ENCODE peak calls at places on chromosomes 4 and X, in nine cellular contexts. One of them, this sample, is unnamed.
A peak's percentile ranks its signal among the peaks of the same experiment; 100 is the strongest.

GRCh38 chr4:118224239-118224829 is 128.5 kb downstream of the PRSS12 start:
- DNase-seq in ureter: no peak
- DNase-seq in cortex of kidney: no peak
- DNase-seq in spleen: no peak
- DNase-seq in caudate nucleus: no peak
- DNase-seq in iris pigment epithelial cell: peak; percentile 70
- DNase-seq in esophagus muscularis mucosa: no peak
- DNase-seq in left ventricle myocardium inferior: no peak
- DNase-seq in activated CD4-positive, alpha-beta T cell treated with anti-CD3 and anti-CD28 coated beads, Interleukin-2, amount 10 ng/mL, durations not matched to agents 7 days and 5 days: peak; percentile 6
- DNase-seq in this sample: peak; percentile 62

GRCh38 chrX:44904542-44905115 is 31.6 kb downstream of the KDM6A start:
- DNase-seq in ureter: no peak
- DNase-seq in spleen: no peak
- DNase-seq in cortex of kidney: no peak
- DNase-seq in iris pigment epithelial cell: no peak
- DNase-seq in activated CD4-positive, alpha-beta T cell treated with anti-CD3 and anti-CD28 coated beads, Interleukin-2, amount 10 ng/mL, durations not matched to agents 7 days and 5 days: no peak
- DNase-seq in esophagus muscularis mucosa: no peak
- DNase-seq in caudate nucleus: no peak
- DNase-seq in left ventricle myocardium inferior: no peak
- DNase-seq in this sample: peak; percentile 40

GRCh38 chr4:143711543-143712159 is 11.2 kb upstream of the FREM3 start:
- DNase-seq in left ventricle myocardium inferior: no peak
- DNase-seq in activated CD4-positive, alpha-beta T cell treated with anti-CD3 and anti-CD28 coated beads, Interleukin-2, amount 10 ng/mL, durations not matched to agents 7 days and 5 days: no peak
- DNase-seq in caudate nucleus: no peak
- DNase-seq in cortex of kidney: no peak
- DNase-seq in spleen: no peak
- DNase-seq in ureter: no peak
- DNase-seq in esophagus muscularis mucosa: no peak
- DNase-seq in iris pigment epithelial cell: no peak
- DNase-seq in this sample: no peak

GRCh38 chr4:164169591-164169990 is 584.3 kb upstream of the SMIM31 start:
- DNase-seq in iris pigment epithelial cell: peak; percentile 67
- DNase-seq in esophagus muscularis mucosa: no peak
- DNase-seq in left ventricle myocardium inferior: no peak
- DNase-seq in activated CD4-positive, alpha-beta T cell treated with anti-CD3 and anti-CD28 coated beads, Interleukin-2, amount 10 ng/mL, durations not matched to agents 7 days and 5 days: no peak
- DNase-seq in cortex of kidney: no peak
- DNase-seq in spleen: no peak
- DNase-seq in caudate nucleus: no peak
- DNase-seq in ureter: no peak
- DNase-seq in this sample: peak; percentile 27

GRCh38 chr4:141339966-141340365 is 119.3 kb downstream of the ZNF330 start:
- DNase-seq in spleen: no peak
- DNase-seq in iris pigment epithelial cell: peak; percentile 30
- DNase-seq in esophagus muscularis mucosa: no peak
- DNase-seq in activated CD4-positive, alpha-beta T cell treated with anti-CD3 and anti-CD28 coated beads, Interleukin-2, amount 10 ng/mL, durations not matched to agents 7 days and 5 days: no peak
- DNase-seq in cortex of kidney: no peak
- DNase-seq in left ventricle myocardium inferior: no peak
- DNase-seq in caudate nucleus: no peak
- DNase-seq in ureter: no peak
- DNase-seq in this sample: peak; percentile 24

GRCh38 chr4:121252224-121252806 is 88.2 kb upstream of the TNIP3 start:
- DNase-seq in activated CD4-positive, alpha-beta T cell treated with anti-CD3 and anti-CD28 coated beads, Interleukin-2, amount 10 ng/mL, durations not matched to agents 7 days and 5 days: peak; percentile 60
- DNase-seq in iris pigment epithelial cell: peak; percentile 74
- DNase-seq in spleen: peak; percentile 79
- DNase-seq in esophagus muscularis mucosa: peak; percentile 88
- DNase-seq in cortex of kidney: no peak
- DNase-seq in caudate nucleus: peak; percentile 29
- DNase-seq in ureter: peak; percentile 64
- DNase-seq in left ventricle myocardium inferior: peak; percentile 32
- DNase-seq in this sample: peak; percentile 82

GRCh38 chr4:36163198-36163597 is 81.1 kb downstream of the ARAP2 start:
- DNase-seq in caudate nucleus: no peak
- DNase-seq in iris pigment epithelial cell: no peak
- DNase-seq in spleen: no peak
- DNase-seq in cortex of kidney: no peak
- DNase-seq in activated CD4-positive, alpha-beta T cell treated with anti-CD3 and anti-CD28 coated beads, Interleukin-2, amount 10 ng/mL, durations not matched to agents 7 days and 5 days: no peak
- DNase-seq in left ventricle myocardium inferior: no peak
- DNase-seq in esophagus muscularis mucosa: no peak
- DNase-seq in ureter: no peak
- DNase-seq in this sample: no peak

GRCh38 chr4:181971973-181972372 is 271.2 kb upstream of the TENM3 start:
- DNase-seq in iris pigment epithelial cell: no peak
- DNase-seq in spleen: no peak
- DNase-seq in ureter: no peak
- DNase-seq in activated CD4-positive, alpha-beta T cell treated with anti-CD3 and anti-CD28 coated beads, Interleukin-2, amount 10 ng/mL, durations not matched to agents 7 days and 5 days: no peak
- DNase-seq in cortex of kidney: no peak
- DNase-seq in caudate nucleus: no peak
- DNase-seq in esophagus muscularis mucosa: no peak
- DNase-seq in left ventricle myocardium inferior: peak; percentile 22
- DNase-seq in this sample: no peak

GRCh38 chrX:7263961-7264360 is 116.0 kb upstream of the PUDP start:
- DNase-seq in caudate nucleus: no peak
- DNase-seq in cortex of kidney: no peak
- DNase-seq in spleen: no peak
- DNase-seq in activated CD4-positive, alpha-beta T cell treated with anti-CD3 and anti-CD28 coated beads, Interleukin-2, amount 10 ng/mL, durations not matched to agents 7 days and 5 days: no peak
- DNase-seq in esophagus muscularis mucosa: no peak
- DNase-seq in iris pigment epithelial cell: peak; percentile 22
- DNase-seq in ureter: no peak
- DNase-seq in left ventricle myocardium inferior: no peak
- DNase-seq in this sample: peak; percentile 36

GRCh38 chr4:38160487-38161207 is 200.4 kb downstream of the PTTG2 start:
- DNase-seq in left ventricle myocardium inferior: no peak
- DNase-seq in iris pigment epithelial cell: peak; percentile 99
- DNase-seq in caudate nucleus: no peak
- DNase-seq in activated CD4-positive, alpha-beta T cell treated with anti-CD3 and anti-CD28 coated beads, Interleukin-2, amount 10 ng/mL, durations not matched to agents 7 days and 5 days: peak; percentile 78
- DNase-seq in cortex of kidney: no peak
- DNase-seq in esophagus muscularis mucosa: no peak
- DNase-seq in spleen: no peak
- DNase-seq in ureter: peak; percentile 70
- DNase-seq in this sample: peak; percentile 73

GRCh38 chr4:109302366-109303140 is at the start of gene COL25A1:
- DNase-seq in activated CD4-positive, alpha-beta T cell treated with anti-CD3 and anti-CD28 coated beads, Interleukin-2, amount 10 ng/mL, durations not matched to agents 7 days and 5 days: peak; percentile 26
- DNase-seq in ureter: peak; percentile 43
- DNase-seq in left ventricle myocardium inferior: peak; percentile 51
- DNase-seq in cortex of kidney: no peak
- DNase-seq in spleen: peak; percentile 71
- DNase-seq in iris pigment epithelial cell: peak; percentile 26
- DNase-seq in caudate nucleus: peak; percentile 52
- DNase-seq in esophagus muscularis mucosa: no peak
- DNase-seq in this sample: peak; percentile 75

GRCh38 chrX:3651272-3651671 is 62.2 kb downstream of the PRKX start:
- DNase-seq in spleen: no peak
- DNase-seq in cortex of kidney: no peak
- DNase-seq in left ventricle myocardium inferior: no peak
- DNase-seq in caudate nucleus: no peak
- DNase-seq in activated CD4-positive, alpha-beta T cell treated with anti-CD3 and anti-CD28 coated beads, Interleukin-2, amount 10 ng/mL, durations not matched to agents 7 days and 5 days: peak; percentile 7
- DNase-seq in iris pigment epithelial cell: peak; percentile 43
- DNase-seq in ureter: no peak
- DNase-seq in esophagus muscularis mucosa: no peak
- DNase-seq in this sample: peak; percentile 48

GRCh38 chr4:47287735-47288134 is 175.8 kb downstream of the COMMD8 start:
- DNase-seq in cortex of kidney: no peak
- DNase-seq in left ventricle myocardium inferior: no peak
- DNase-seq in activated CD4-positive, alpha-beta T cell treated with anti-CD3 and anti-CD28 coated beads, Interleukin-2, amount 10 ng/mL, durations not matched to agents 7 days and 5 days: no peak
- DNase-seq in caudate nucleus: no peak
- DNase-seq in ureter: no peak
- DNase-seq in iris pigment epithelial cell: peak; percentile 78
- DNase-seq in spleen: no peak
- DNase-seq in esophagus muscularis mucosa: no peak
- DNase-seq in this sample: peak; percentile 77

GRCh38 chrX:104013606-104014005 is at the start of gene H2BW1:
- DNase-seq in esophagus muscularis mucosa: no peak
- DNase-seq in caudate nucleus: no peak
- DNase-seq in spleen: no peak
- DNase-seq in activated CD4-positive, alpha-beta T cell treated with anti-CD3 and anti-CD28 coated beads, Interleukin-2, amount 10 ng/mL, durations not matched to agents 7 days and 5 days: no peak
- DNase-seq in left ventricle myocardium inferior: no peak
- DNase-seq in cortex of kidney: no peak
- DNase-seq in ureter: no peak
- DNase-seq in iris pigment epithelial cell: no peak
- DNase-seq in this sample: no peak

GRCh38 chrX:13432776-13433605 is 113.1 kb upstream of the ATXN3L start:
- DNase-seq in iris pigment epithelial cell: peak; percentile 45
- DNase-seq in esophagus muscularis mucosa: no peak
- DNase-seq in spleen: no peak
- DNase-seq in caudate nucleus: no peak
- DNase-seq in left ventricle myocardium inferior: no peak
- DNase-seq in cortex of kidney: no peak
- DNase-seq in activated CD4-positive, alpha-beta T cell treated with anti-CD3 and anti-CD28 coated beads, Interleukin-2, amount 10 ng/mL, durations not matched to agents 7 days and 5 days: no peak
- DNase-seq in ureter: no peak
- DNase-seq in this sample: peak; percentile 61

GRCh38 chrX:140440891-140441290 is 64.0 kb downstream of the SOX3 start:
- DNase-seq in ureter: no peak
- DNase-seq in spleen: no peak
- DNase-seq in activated CD4-positive, alpha-beta T cell treated with anti-CD3 and anti-CD28 coated beads, Interleukin-2, amount 10 ng/mL, durations not matched to agents 7 days and 5 days: no peak
- DNase-seq in caudate nucleus: no peak
- DNase-seq in cortex of kidney: no peak
- DNase-seq in left ventricle myocardium inferior: no peak
- DNase-seq in iris pigment epithelial cell: no peak
- DNase-seq in esophagus muscularis mucosa: no peak
- DNase-seq in this sample: peak; percentile 56

GRCh38 chr4:93759506-93759905 is 69.0 kb upstream of the ATOH1 start:
- DNase-seq in left ventricle myocardium inferior: no peak
- DNase-seq in ureter: no peak
- DNase-seq in esophagus muscularis mucosa: no peak
- DNase-seq in cortex of kidney: no peak
- DNase-seq in caudate nucleus: no peak
- DNase-seq in iris pigment epithelial cell: no peak
- DNase-seq in spleen: no peak
- DNase-seq in activated CD4-positive, alpha-beta T cell treated with anti-CD3 and anti-CD28 coated beads, Interleukin-2, amount 10 ng/mL, durations not matched to agents 7 days and 5 days: no peak
- DNase-seq in this sample: no peak

GRCh38 chr4:47381172-47381571 is 82.3 kb downstream of the COMMD8 start:
- DNase-seq in left ventricle myocardium inferior: no peak
- DNase-seq in iris pigment epithelial cell: no peak
- DNase-seq in cortex of kidney: no peak
- DNase-seq in activated CD4-positive, alpha-beta T cell treated with anti-CD3 and anti-CD28 coated beads, Interleukin-2, amount 10 ng/mL, durations not matched to agents 7 days and 5 days: no peak
- DNase-seq in esophagus muscularis mucosa: no peak
- DNase-seq in ureter: no peak
- DNase-seq in spleen: no peak
- DNase-seq in caudate nucleus: no peak
- DNase-seq in this sample: no peak

GRCh38 chr4:156676116-156676851 is 295.3 kb downstream of the PDGFC start:
- DNase-seq in cortex of kidney: no peak
- DNase-seq in iris pigment epithelial cell: no peak
- DNase-seq in activated CD4-positive, alpha-beta T cell treated with anti-CD3 and anti-CD28 coated beads, Interleukin-2, amount 10 ng/mL, durations not matched to agents 7 days and 5 days: no peak
- DNase-seq in ureter: no peak
- DNase-seq in esophagus muscularis mucosa: no peak
- DNase-seq in spleen: no peak
- DNase-seq in caudate nucleus: no peak
- DNase-seq in left ventricle myocardium inferior: no peak
- DNase-seq in this sample: no peak

GRCh38 chr4:86640469-86640868 is 46.4 kb downstream of the PTPN13 start:
- DNase-seq in esophagus muscularis mucosa: no peak
- DNase-seq in caudate nucleus: no peak
- DNase-seq in cortex of kidney: no peak
- DNase-seq in iris pigment epithelial cell: peak; percentile 44
- DNase-seq in spleen: no peak
- DNase-seq in ureter: no peak
- DNase-seq in activated CD4-positive, alpha-beta T cell treated with anti-CD3 and anti-CD28 coated beads, Interleukin-2, amount 10 ng/mL, durations not matched to agents 7 days and 5 days: no peak
- DNase-seq in left ventricle myocardium inferior: no peak
- DNase-seq in this sample: no peak

GRCh38 chr4:8044699-8045098 is 105.0 kb upstream of the AFAP1 start:
- DNase-seq in esophagus muscularis mucosa: no peak
- DNase-seq in activated CD4-positive, alpha-beta T cell treated with anti-CD3 and anti-CD28 coated beads, Interleukin-2, amount 10 ng/mL, durations not matched to agents 7 days and 5 days: no peak
- DNase-seq in left ventricle myocardium inferior: no peak
- DNase-seq in caudate nucleus: no peak
- DNase-seq in iris pigment epithelial cell: no peak
- DNase-seq in spleen: no peak
- DNase-seq in ureter: no peak
- DNase-seq in cortex of kidney: no peak
- DNase-seq in this sample: no peak

GRCh38 chr4:126850286-126850685 is 782.5 kb upstream of the INTU start:
- DNase-seq in ureter: no peak
- DNase-seq in spleen: no peak
- DNase-seq in cortex of kidney: no peak
- DNase-seq in caudate nucleus: no peak
- DNase-seq in left ventricle myocardium inferior: no peak
- DNase-seq in iris pigment epithelial cell: peak; percentile 96
- DNase-seq in esophagus muscularis mucosa: no peak
- DNase-seq in activated CD4-positive, alpha-beta T cell treated with anti-CD3 and anti-CD28 coated beads, Interleukin-2, amount 10 ng/mL, durations not matched to agents 7 days and 5 days: no peak
- DNase-seq in this sample: peak; percentile 92

GRCh38 chrX:71996138-71996537 is 85.5 kb downstream of the NHSL2 start:
- DNase-seq in caudate nucleus: no peak
- DNase-seq in iris pigment epithelial cell: no peak
- DNase-seq in ureter: no peak
- DNase-seq in cortex of kidney: no peak
- DNase-seq in spleen: no peak
- DNase-seq in esophagus muscularis mucosa: no peak
- DNase-seq in left ventricle myocardium inferior: no peak
- DNase-seq in activated CD4-positive, alpha-beta T cell treated with anti-CD3 and anti-CD28 coated beads, Interleukin-2, amount 10 ng/mL, durations not matched to agents 7 days and 5 days: no peak
- DNase-seq in this sample: no peak

GRCh38 chrX:129472116-129472515 is 51.2 kb downstream of the SMARCA1 start:
- DNase-seq in ureter: no peak
- DNase-seq in activated CD4-positive, alpha-beta T cell treated with anti-CD3 and anti-CD28 coated beads, Interleukin-2, amount 10 ng/mL, durations not matched to agents 7 days and 5 days: no peak
- DNase-seq in esophagus muscularis mucosa: no peak
- DNase-seq in spleen: no peak
- DNase-seq in cortex of kidney: no peak
- DNase-seq in caudate nucleus: no peak
- DNase-seq in left ventricle myocardium inferior: no peak
- DNase-seq in iris pigment epithelial cell: peak; percentile 17
- DNase-seq in this sample: peak; percentile 20

GRCh38 chr4:88219099-88219498 is 60.7 kb upstream of the ABCG2 start:
- DNase-seq in cortex of kidney: no peak
- DNase-seq in activated CD4-positive, alpha-beta T cell treated with anti-CD3 and anti-CD28 coated beads, Interleukin-2, amount 10 ng/mL, durations not matched to agents 7 days and 5 days: peak; percentile 57
- DNase-seq in esophagus muscularis mucosa: peak; percentile 4
- DNase-seq in iris pigment epithelial cell: peak; percentile 56
- DNase-seq in ureter: no peak
- DNase-seq in spleen: no peak
- DNase-seq in left ventricle myocardium inferior: no peak
- DNase-seq in caudate nucleus: no peak
- DNase-seq in this sample: peak; percentile 67

GRCh38 chr4:10347281-10347795 is 109.9 kb downstream of the ZNF518B start:
- DNase-seq in spleen: no peak
- DNase-seq in left ventricle myocardium inferior: no peak
- DNase-seq in iris pigment epithelial cell: no peak
- DNase-seq in caudate nucleus: no peak
- DNase-seq in cortex of kidney: no peak
- DNase-seq in ureter: no peak
- DNase-seq in activated CD4-positive, alpha-beta T cell treated with anti-CD3 and anti-CD28 coated beads, Interleukin-2, amount 10 ng/mL, durations not matched to agents 7 days and 5 days: no peak
- DNase-seq in esophagus muscularis mucosa: no peak
- DNase-seq in this sample: no peak

GRCh38 chrX:23513121-23513520 is 154.2 kb upstream of the PRDX4 start:
- DNase-seq in esophagus muscularis mucosa: no peak
- DNase-seq in activated CD4-positive, alpha-beta T cell treated with anti-CD3 and anti-CD28 coated beads, Interleukin-2, amount 10 ng/mL, durations not matched to agents 7 days and 5 days: no peak
- DNase-seq in ureter: no peak
- DNase-seq in cortex of kidney: no peak
- DNase-seq in left ventricle myocardium inferior: no peak
- DNase-seq in spleen: no peak
- DNase-seq in iris pigment epithelial cell: no peak
- DNase-seq in caudate nucleus: no peak
- DNase-seq in this sample: no peak

GRCh38 chr4:67935888-67936287 is 27.4 kb downstream of the TMPRSS11A start:
- DNase-seq in activated CD4-positive, alpha-beta T cell treated with anti-CD3 and anti-CD28 coated beads, Interleukin-2, amount 10 ng/mL, durations not matched to agents 7 days and 5 days: no peak
- DNase-seq in ureter: no peak
- DNase-seq in spleen: no peak
- DNase-seq in iris pigment epithelial cell: no peak
- DNase-seq in cortex of kidney: no peak
- DNase-seq in esophagus muscularis mucosa: no peak
- DNase-seq in left ventricle myocardium inferior: no peak
- DNase-seq in caudate nucleus: no peak
- DNase-seq in this sample: no peak

GRCh38 chrX:40132751-40133150 is 35.0 kb upstream of the BCOR start:
- DNase-seq in ureter: peak; percentile 83
- DNase-seq in iris pigment epithelial cell: peak; percentile 85
- DNase-seq in caudate nucleus: no peak
- DNase-seq in cortex of kidney: no peak
- DNase-seq in activated CD4-positive, alpha-beta T cell treated with anti-CD3 and anti-CD28 coated beads, Interleukin-2, amount 10 ng/mL, durations not matched to agents 7 days and 5 days: no peak
- DNase-seq in esophagus muscularis mucosa: peak; percentile 94
- DNase-seq in spleen: no peak
- DNase-seq in left ventricle myocardium inferior: peak; percentile 59
- DNase-seq in this sample: peak; percentile 87

GRCh38 chrX:25968920-25969319 is 169.2 kb upstream of the MAGEB18 start:
- DNase-seq in iris pigment epithelial cell: peak; percentile 14
- DNase-seq in left ventricle myocardium inferior: no peak
- DNase-seq in esophagus muscularis mucosa: no peak
- DNase-seq in caudate nucleus: no peak
- DNase-seq in spleen: no peak
- DNase-seq in ureter: no peak
- DNase-seq in cortex of kidney: no peak
- DNase-seq in activated CD4-positive, alpha-beta T cell treated with anti-CD3 and anti-CD28 coated beads, Interleukin-2, amount 10 ng/mL, durations not matched to agents 7 days and 5 days: no peak
- DNase-seq in this sample: peak; percentile 31

GRCh38 chr4:56892686-56893085 is 15.0 kb upstream of the REST start:
- DNase-seq in spleen: no peak
- DNase-seq in esophagus muscularis mucosa: no peak
- DNase-seq in caudate nucleus: no peak
- DNase-seq in activated CD4-positive, alpha-beta T cell treated with anti-CD3 and anti-CD28 coated beads, Interleukin-2, amount 10 ng/mL, durations not matched to agents 7 days and 5 days: no peak
- DNase-seq in cortex of kidney: no peak
- DNase-seq in ureter: no peak
- DNase-seq in left ventricle myocardium inferior: no peak
- DNase-seq in iris pigment epithelial cell: no peak
- DNase-seq in this sample: no peak

This sample was measured in astrocyte of the hippocampus.